ENCODE peak calls at places on chromosomes 3 and 15, in eight cellular contexts. T is lung, M is H1, V is astrocyte of the spinal cord, E is psoas muscle, C is GM12865, O is left ventricle myocardium inferior, N is AG09319. K is an unnamed sample.

GRCh38 chr15:59170295-59170881 is 36.3 kb upstream of the LDHAL6B start:
- DNase-seq in T (peak; percentile 36), M (no peak), V (peak; percentile 72), E (peak; percentile 58), C (no peak), O (no peak), N (peak; percentile 73), K (no peak)

GRCh38 chr3:158776531-158776930 is 25.3 kb upstream of the MFSD1 start:
- DNase-seq in T (no peak), M (no peak), V (no peak), E (no peak), C (no peak), O (no peak), N (no peak), K (no peak)

GRCh38 chr3:70840106-70840870 is 527.9 kb upstream of the MDFIC2 start:
- DNase-seq in T (no peak), M (no peak), V (peak; percentile 41), E (no peak), C (no peak), O (no peak), N (no peak), K (no peak)

GRCh38 chr3:44323341-44323955 is 15.1 kb upstream of the TCAIM start:
- DNase-seq in T (no peak), M (no peak), V (peak; percentile 68), E (peak; percentile 64), C (peak; percentile 59), O (peak; percentile 41), N (peak; percentile 44), K (no peak)

GRCh38 chr3:6860911-6861330 is at the start of gene GRM7:
- DNase-seq in T (no peak), M (no peak), V (peak; percentile 79), E (no peak), C (no peak), O (no peak), N (no peak), K (peak; percentile 31)

GRCh38 chr3:55893045-55893664 is 406.0 kb upstream of the WNT5A start:
- DNase-seq in T (no peak), M (no peak), V (peak; percentile 47), E (no peak), C (no peak), O (no peak), N (no peak), K (no peak)

GRCh38 chr3:4474683-4475490 is 7.8 kb upstream of the SUMF1 start:
- DNase-seq in T (peak; percentile 50), M (no peak), V (peak; percentile 90), E (no peak), C (peak; percentile 66), O (peak; percentile 26), N (no peak), K (no peak)

GRCh38 chr3:4425707-4426106 is 41.4 kb downstream of the SUMF1 start:
- DNase-seq in T (no peak), M (no peak), V (no peak), E (no peak), C (peak; percentile 52), O (no peak), N (no peak), K (no peak)

GRCh38 chr3:10242182-10243065 is 5.8 kb upstream of the TATDN2 start:
- DNase-seq in T (no peak), M (no peak), V (peak; percentile 73), E (no peak), C (peak; percentile 53), O (no peak), N (no peak), K (no peak)

DNA sequence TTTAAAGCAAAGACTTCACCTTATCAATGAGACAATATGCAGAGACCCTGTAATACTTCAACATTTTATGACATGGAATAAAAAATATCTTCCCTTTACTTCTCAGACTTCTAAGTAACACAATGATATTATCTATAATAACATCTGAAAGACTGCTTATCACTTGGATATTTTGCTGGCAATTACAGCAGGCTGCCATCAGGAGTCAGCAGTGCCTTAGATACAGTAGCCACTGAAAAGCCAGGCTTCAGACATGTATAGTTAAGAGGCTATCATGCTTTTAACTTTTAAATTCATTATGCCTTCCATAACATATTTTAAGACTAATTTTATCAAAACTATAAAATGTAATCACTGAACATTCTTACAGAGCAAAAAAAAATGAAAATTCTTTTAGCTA is 227.5 kb downstream of the NEK10 start:
- DNase-seq in T (no peak), M (no peak), V (no peak), E (no peak), C (peak; percentile 4), O (no peak), N (no peak), K (no peak)
- TF ChIP-seq CTCF in T (no peak), M (peak; percentile 44), V (no peak), E (no peak), C (no peak), O (no peak), N (no peak), K (no peak)

GRCh38 chr3:52004158-52004787 is 8.6 kb upstream of the RPL29 start:
- DNase-seq in T (no peak), M (no peak), V (peak; percentile 46), E (peak; percentile 81), C (peak; percentile 62), O (peak; percentile 67), N (no peak), K (peak; percentile 92)
- TF ChIP-seq CTCF in T (peak; percentile 27), M (peak; percentile 87), V (peak; percentile 80), E (peak; percentile 63), C (peak; percentile 60), O (peak; percentile 84), N (peak; percentile 59), K (peak; percentile 82)

GRCh38 chr3:48415251-48415953 is 14.5 kb downstream of the PLXNB1 start:
- DNase-seq in T (no peak), M (no peak), V (no peak), E (peak; percentile 47), C (no peak), O (no peak), N (no peak), K (no peak)
- TF ChIP-seq CTCF in T (no peak), M (peak; percentile 43), V (peak; percentile 16), E (no peak), C (peak; percentile 11), O (no peak), N (no peak), K (no peak)

DNA sequence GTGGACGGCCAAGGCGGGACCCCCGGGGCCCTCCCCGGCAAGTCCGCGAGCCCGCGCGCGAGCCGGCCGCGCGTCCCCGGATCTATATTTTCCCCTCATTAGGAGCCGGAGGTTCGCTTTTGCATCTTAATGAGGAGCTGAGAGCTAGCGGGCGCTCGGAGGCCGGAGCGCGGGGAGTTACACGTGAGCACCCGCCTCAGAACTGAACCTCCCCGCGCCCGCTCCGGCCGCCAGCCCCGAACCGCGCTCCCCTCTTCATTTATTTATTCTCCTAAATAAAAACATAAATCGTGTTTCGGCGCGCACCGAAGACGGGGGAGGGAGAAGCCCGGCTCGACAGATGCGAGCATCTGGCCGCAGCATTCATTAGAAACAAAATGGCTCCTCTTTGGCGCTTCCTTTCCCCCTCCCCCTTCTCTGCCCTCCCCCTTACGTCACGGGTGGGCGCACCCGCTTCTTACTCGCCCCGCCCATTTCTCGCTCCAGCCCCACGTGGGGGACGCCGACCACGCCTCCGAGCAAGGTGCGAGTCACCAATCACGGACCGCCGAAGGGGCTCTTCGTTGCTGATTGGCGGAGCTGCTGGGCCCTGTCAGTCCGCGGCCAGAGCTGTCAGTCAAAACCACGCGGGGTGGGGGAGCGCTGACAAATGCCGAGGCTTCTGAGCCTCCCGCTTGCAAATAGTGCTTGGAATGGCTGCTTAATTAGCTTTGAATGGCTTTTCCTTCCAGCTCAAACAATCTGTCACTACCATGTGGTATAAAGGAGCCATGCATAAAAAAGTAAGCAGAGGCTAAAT is 1.6 kb upstream of the TLE3 start:
- DNase-seq in T (peak; percentile 100), M (peak; percentile 100), V (peak; percentile 99), E (peak; percentile 100), C (peak; percentile 100), O (peak; percentile 100), N (peak; percentile 99), K (peak; percentile 74)
- TF ChIP-seq CTCF in T (no peak), M (no peak), V (no peak), E (no peak), C (no peak), O (no peak), N (no peak), K (no peak)

GRCh38 chr3:53498993-53499641 is 4.7 kb downstream of the CACNA1D start:
- DNase-seq in T (no peak), M (no peak), V (no peak), E (no peak), C (no peak), O (no peak), N (no peak), K (no peak)
- TF ChIP-seq CTCF in T (no peak), M (peak; percentile 41), V (no peak), E (no peak), C (no peak), O (no peak), N (no peak), K (no peak)

GRCh38 chr3:13482106-13482690 is 2.1 kb downstream of the HDAC11 start:
- DNase-seq in T (no peak), M (no peak), V (no peak), E (peak; percentile 14), C (no peak), O (no peak), N (no peak), K (no peak)

GRCh38 chr3:13480340-13481318 is 523 bp downstream of the HDAC11 start:
- DNase-seq in T (no peak), M (no peak), V (no peak), E (no peak), C (peak; percentile 11), O (no peak), N (no peak), K (no peak)

GRCh38 chr3:13477946-13478345 is 2.2 kb upstream of the HDAC11 start:
- DNase-seq in T (no peak), M (no peak), V (no peak), E (peak; percentile 34), C (no peak), O (no peak), N (no peak), K (no peak)

GRCh38 chr3:13479332-13479581 is 849 bp upstream of the HDAC11 start:
- DNase-seq in T (no peak), M (no peak), V (peak; percentile 19), E (peak; percentile 76), C (no peak), O (peak; percentile 52), N (no peak), K (no peak)

DNA sequence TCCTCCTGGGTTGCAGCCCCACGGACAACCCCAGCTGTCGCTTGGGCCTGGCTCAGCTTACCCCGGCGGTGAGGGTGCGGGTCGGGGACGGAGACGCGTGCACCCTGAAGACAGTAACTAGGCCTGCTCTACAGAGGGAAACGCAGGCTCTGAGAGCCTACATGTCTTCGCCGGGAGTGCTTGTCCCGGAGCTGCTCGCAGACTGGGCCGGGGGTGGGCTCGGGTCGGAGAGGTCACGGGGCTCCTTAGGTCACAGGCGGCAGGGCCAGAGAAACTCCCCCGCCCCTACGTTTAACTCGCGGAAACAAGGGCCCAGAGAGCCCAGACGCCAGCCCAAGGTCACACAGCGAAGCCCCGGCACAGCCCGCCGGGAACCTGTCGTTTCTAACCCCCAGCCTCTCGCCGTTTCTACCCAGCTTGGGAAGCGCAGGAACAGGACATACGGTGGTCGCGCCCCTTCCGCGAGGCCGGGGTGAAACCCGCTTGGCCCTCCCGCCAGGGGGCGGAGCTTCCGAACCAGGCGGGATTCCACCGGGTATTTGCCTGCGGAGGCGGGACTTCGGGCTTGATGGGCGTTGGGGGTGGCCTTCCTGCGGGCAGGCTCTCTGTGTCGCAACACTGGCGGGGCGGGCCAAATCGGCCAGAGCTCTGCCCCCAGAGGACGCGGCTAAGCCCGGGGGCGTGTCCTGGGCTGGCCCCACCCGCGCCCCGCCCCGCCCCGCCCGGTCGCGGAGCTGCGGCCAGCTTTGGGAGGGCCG is at the start of gene HDAC11:
- DNase-seq in T (peak; percentile 99), M (peak; percentile 98), V (peak; percentile 97), E (peak; percentile 100), C (peak; percentile 97), O (peak; percentile 99), N (peak; percentile 93), K (peak; percentile 100)
- TF ChIP-seq CTCF in T (no peak), M (peak; percentile 17), V (peak; percentile 9), E (peak; percentile 25), C (no peak), O (peak; percentile 50), N (no peak), K (no peak)